ENCODE peak calls at places on chromosomes 2 and 18, in nine cellular contexts. N is CD8-positive, alpha-beta T cell; X is H9; O is heart right ventricle; Q is neuronal stem cell; G is colonic mucosa; U is kidney; P is upper lobe of right lung; M is OCI-LY7. V is an unnamed sample. For H3K4me1, the result is how much of the 10 kb centered on the place peaks cover.

GRCh38 chr2:41937921-41938708 is 109.7 kb upstream of the PKDCC start:
- DNase-seq in M (no peak), Q (no peak), P (no peak), X (peak), G (no peak), U (no peak), N (no peak), O (peak), V (no peak)

GRCh38 chr2:10569460-10569859 is 120.3 kb downstream of the NOL10 start:
- DNase-seq in G (no peak), M (no peak), O (no peak), Q (no peak), P (no peak), U (no peak), N (no peak), X (no peak), V (no peak)

GRCh38 chr2:140117371-140117770 is 1337.2 kb upstream of the NXPH2 start:
- DNase-seq in N (no peak), G (no peak), Q (no peak), M (no peak), X (no peak), P (no peak), U (no peak), O (no peak), V (no peak)

GRCh38 chr2:178188466-178188865 is 5.8 kb upstream of the OSBPL6 start:
- DNase-seq in U (no peak), Q (no peak), M (no peak), O (no peak), P (no peak), N (no peak), G (no peak), X (no peak), V (no peak)

GRCh38 chr18:66813138-66813537 is 209.2 kb upstream of the CDH19 start:
- DNase-seq in N (no peak), Q (no peak), M (no peak), U (no peak), O (no peak), X (no peak), G (no peak), P (no peak), V (no peak)

GRCh38 chr2:19114754-19115231 is 243.6 kb downstream of the OSR1 start:
- DNase-seq in U (no peak), Q (no peak), M (no peak), N (no peak), G (no peak), X (no peak), O (peak), P (no peak), V (no peak)

GRCh38 chr2:239310401-239311061 is 90.3 kb downstream of the HDAC4 start:
- DNase-seq in X (peak), U (no peak), G (no peak), O (no peak), P (peak), M (no peak), N (no peak), Q (no peak), V (peak)

GRCh38 chr2:23404426-23404825 is 19.4 kb downstream of the KLHL29 start:
- DNase-seq in M (peak), G (peak), P (no peak), O (no peak), X (peak), N (no peak), U (no peak), Q (no peak), V (peak)

GRCh38 chr2:216624251-216624650 is 9.0 kb upstream of the IGFBP2 start:
- DNase-seq in Q (no peak), U (no peak), N (no peak), O (no peak), M (no peak), X (no peak), G (no peak), P (no peak), V (no peak)

GRCh38 chr2:46971914-46972313 is 56.3 kb upstream of the MCFD2 start:
- DNase-seq in U (no peak), N (no peak), G (no peak), M (no peak), X (no peak), P (no peak), O (no peak), Q (no peak), V (no peak)

GRCh38 chr2:35731674-35732073 is 623.9 kb upstream of the CRIM1 start:
- DNase-seq in O (no peak), Q (no peak), M (no peak), G (no peak), X (no peak), U (no peak), P (no peak), N (no peak), V (no peak)

GRCh38 chr2:55839182-55839819 is 84.3 kb downstream of the EFEMP1 start:
- DNase-seq in O (no peak), X (no peak), G (peak), P (no peak), U (no peak), Q (no peak), M (no peak), N (no peak), V (no peak)

GRCh38 chr2:113694438-113694837 is 62.0 kb downstream of the SLC35F5 start:
- DNase-seq in X (no peak), O (no peak), Q (no peak), G (no peak), U (no peak), N (no peak), P (no peak), M (no peak), V (no peak)

GRCh38 chr2:222248818-222249217 is 50.0 kb downstream of the PAX3 start:
- DNase-seq in N (no peak), M (no peak), U (no peak), O (no peak), G (no peak), X (no peak), Q (no peak), P (no peak), V (no peak)

GRCh38 chr2:157990173-157990572 is 111.5 kb upstream of the UPP2 start:
- DNase-seq in P (no peak), X (no peak), O (no peak), N (no peak), M (no peak), U (no peak), G (no peak), Q (peak), V (no peak)

GRCh38 chr18:12307871-12308385 is at the start of gene TUBB6:
- DNase-seq in G (peak), U (peak), X (peak), N (no peak), M (no peak), O (peak), Q (peak), P (peak), V (peak)

GRCh38 chr2:67649331-67650071 is 252.4 kb downstream of the ETAA1 start:
- DNase-seq in G (peak), X (no peak), P (no peak), N (no peak), M (no peak), Q (no peak), O (peak), U (peak), V (no peak)

GRCh38 chr2:2763351-2763997 is 432.4 kb upstream of the MYT1L start:
- DNase-seq in O (no peak), U (no peak), X (no peak), G (no peak), P (no peak), N (no peak), Q (no peak), M (no peak), V (peak)

GRCh38 chr2:213188971-213189899 is 37.8 kb upstream of the IKZF2 start:
- DNase-seq in G (no peak), Q (peak), X (peak), P (no peak), U (no peak), O (no peak), N (no peak), M (no peak), V (no peak)

GRCh38 chr2:71791501-71792135 is 338.3 kb downstream of the DYSF start:
- DNase-seq in P (no peak), X (no peak), Q (no peak), N (no peak), G (no peak), U (no peak), O (no peak), M (no peak), V (peak)

GRCh38 chr18:22856870-22857269 is 76.3 kb upstream of the RBBP8 start:
- DNase-seq in N (no peak), G (no peak), O (no peak), Q (no peak), X (peak), P (no peak), M (no peak), U (no peak), V (no peak)

GRCh38 chr2:10283106-10284062 is 19.3 kb upstream of the HPCAL1 start:
- DNase-seq in G (no peak), O (no peak), N (no peak), X (no peak), Q (peak), M (no peak), U (peak), P (peak), V (no peak)

GRCh38 chr18:68181956-68182355 is 533.0 kb downstream of the TMX3 start:
- DNase-seq in U (no peak), X (no peak), O (no peak), P (no peak), N (no peak), G (no peak), Q (no peak), M (no peak), V (no peak)

GRCh38 chr2:232689152-232689910 is 7.8 kb upstream of the GIGYF2 start:
- DNase-seq in U (no peak), G (no peak), N (no peak), Q (no peak), O (peak), P (peak), M (no peak), X (no peak), V (peak)

GRCh38 chr2:231682546-231683291 is 25.6 kb upstream of the PTMA start:
- DNase-seq in Q (no peak), P (no peak), O (no peak), X (no peak), G (no peak), N (no peak), U (no peak), M (peak), V (peak)

GRCh38 chr2:172623249-172623965 is 67.5 kb downstream of the PDK1 start:
- DNase-seq in G (no peak), U (no peak), X (no peak), P (no peak), O (no peak), M (no peak), Q (no peak), N (no peak), V (no peak)

GRCh38 chr2:53512071-53512841 is 255.3 kb upstream of the CHAC2 start:
- DNase-seq in P (no peak), U (no peak), G (no peak), Q (no peak), M (no peak), O (no peak), N (no peak), X (no peak), V (no peak)

GRCh38 chr2:45993476-45993991 is 303.7 kb upstream of the EPAS1 start:
- DNase-seq in N (peak), U (peak), Q (peak), O (no peak), X (peak), P (no peak), M (peak), G (peak), V (no peak)

GRCh38 chr2:3492951-3493609 is 26.3 kb downstream of the ADI1 start:
- DNase-seq in O (no peak), M (no peak), N (no peak), Q (no peak), X (no peak), G (no peak), U (no peak), P (peak), V (no peak)

GRCh38 chr18:48958951-48959350 is 8.2 kb upstream of the SMAD7 start:
- DNase-seq in M (no peak), Q (no peak), P (no peak), N (no peak), O (no peak), U (no peak), G (no peak), X (no peak), V (no peak)
- H3K4me1 ChIP-seq in M (under half), Q (under half), P (under half), N (under half), O (under half), U (under half), G (under half), X (under half), V (under half)

DNA sequence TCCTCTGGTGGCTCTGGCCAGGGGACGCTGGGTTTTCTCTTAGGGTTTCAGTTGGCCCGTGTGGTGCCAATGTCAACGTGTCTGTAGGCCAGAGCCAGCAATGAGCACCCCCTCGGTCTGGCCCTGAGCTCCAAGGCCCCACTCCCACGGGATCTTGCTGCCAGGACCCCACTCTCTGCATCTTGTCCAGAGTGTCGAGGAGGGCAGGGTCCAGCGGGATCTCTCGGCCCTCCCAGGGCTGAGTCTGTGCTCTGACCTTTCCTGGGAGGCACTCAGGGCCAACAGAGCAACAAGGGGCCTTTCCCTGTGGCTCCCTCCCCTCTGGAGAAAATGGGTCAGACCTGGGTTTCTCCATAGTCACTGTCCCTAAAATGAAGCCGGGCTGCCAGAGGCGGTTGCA is 97.6 kb downstream of the RTP5 start:
- DNase-seq in G (no peak), O (no peak), P (no peak), N (no peak), U (no peak), X (no peak), M (no peak), Q (no peak), V (peak)
- H3K4me1 ChIP-seq in G (under half), O (under half), P (under half), N (under half), U (under half), X (under half), M (half or more), Q (under half), V (under half)

GRCh38 chr2:237689569-237690131 is 62.3 kb downstream of the LRRFIP1 start:
- DNase-seq in P (peak), Q (no peak), X (no peak), M (no peak), G (peak), O (peak), N (no peak), U (peak), V (peak)
- H3K4me1 ChIP-seq in P (half or more), Q (under half), X (under half), M (under half), G (under half), O (half or more), N (half or more), U (under half), V (half or more)

GRCh38 chr2:9232886-9233285 is 26.3 kb downstream of the ASAP2 start:
- DNase-seq in P (no peak), N (no peak), X (no peak), Q (no peak), O (no peak), M (no peak), G (no peak), U (no peak), V (no peak)

GRCh38 chr2:9232166-9232479 is 25.5 kb downstream of the ASAP2 start:
- DNase-seq in P (no peak), N (no peak), U (no peak), O (no peak), M (no peak), Q (no peak), G (no peak), X (peak), V (no peak)

GRCh38 chr2:9230881-9231280 is 24.3 kb downstream of the ASAP2 start:
- DNase-seq in P (no peak), N (no peak), X (no peak), M (no peak), G (no peak), O (no peak), Q (no peak), U (peak), V (no peak)

GRCh38 chr2:9230051-9230802 is 23.6 kb downstream of the ASAP2 start:
- DNase-seq in N (no peak), Q (no peak), M (no peak), U (peak), O (peak), X (no peak), G (no peak), P (no peak), V (no peak)

GRCh38 chr2:9231291-9232165 is 24.9 kb downstream of the ASAP2 start:
- DNase-seq in P (no peak), U (peak), M (no peak), G (peak), X (no peak), O (no peak), N (no peak), Q (no peak), V (no peak)
- H3K4me1 ChIP-seq in P (half or more), U (half or more), M (under half), G (under half), X (under half), O (half or more), N (under half), Q (half or more), V (under half)

GRCh38 chr2:105406221-105406620 is 7.4 kb upstream of the FHL2 start:
- DNase-seq in M (no peak), U (no peak), G (no peak), Q (no peak), X (no peak), P (no peak), O (no peak), N (no peak), V (no peak)
- H3K4me1 ChIP-seq in M (under half), U (under half), G (under half), Q (under half), X (under half), P (under half), O (under half), N (under half), V (under half)

DNA sequence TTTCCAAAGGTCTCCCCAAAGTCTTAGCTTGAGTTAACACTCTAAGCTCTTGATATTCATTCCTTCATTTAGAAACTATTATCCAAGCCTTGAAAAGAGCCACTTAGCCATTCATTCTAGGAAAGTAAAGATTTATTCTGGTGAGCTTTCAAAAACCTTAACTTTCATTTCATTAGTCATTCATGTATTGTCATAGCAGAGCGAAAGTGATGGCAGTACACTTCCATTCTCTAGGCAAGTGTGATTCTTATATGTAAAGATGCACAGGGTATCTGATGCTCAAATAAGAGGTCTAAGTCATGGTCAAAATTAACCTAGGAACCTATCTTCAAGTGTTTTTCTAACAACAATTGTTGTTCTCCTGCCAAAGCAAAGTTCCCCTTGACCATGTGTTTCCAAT is 553.0 kb upstream of the FANCL start:
- DNase-seq in P (no peak), U (no peak), N (no peak), O (no peak), Q (no peak), M (no peak), X (no peak), G (no peak), V (no peak)
- H3K4me1 ChIP-seq in P (under half), U (under half), N (under half), O (under half), Q (under half), M (under half), X (under half), G (under half), V (under half)

DNA sequence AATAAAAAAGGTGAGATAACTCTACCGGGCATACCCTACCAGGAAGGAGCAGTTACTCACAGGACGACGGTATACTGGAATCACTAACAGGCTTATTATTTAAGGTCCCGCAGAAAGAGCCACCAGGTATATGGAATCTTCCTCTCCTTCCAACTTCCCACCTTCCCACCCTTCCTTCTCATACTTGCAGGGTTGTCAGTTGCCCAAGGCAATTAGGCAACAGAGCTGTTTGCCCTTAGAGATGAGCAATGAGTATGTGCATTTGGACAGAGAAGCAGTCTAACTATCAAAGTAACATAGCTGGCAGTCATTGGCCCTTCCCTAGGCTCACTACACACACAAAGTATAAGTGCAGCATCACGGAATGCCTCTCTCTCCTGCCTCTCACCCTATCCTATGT is 32.1 kb upstream of the EVA1A start:
- DNase-seq in X (no peak), P (no peak), O (no peak), N (no peak), Q (no peak), M (no peak), G (no peak), U (no peak), V (no peak)
- H3K4me1 ChIP-seq in X (under half), P (under half), O (under half), N (under half), Q (under half), M (under half), G (under half), U (under half), V (under half)

GRCh38 chr18:9826666-9827065 is 59.1 kb upstream of the TXNDC2 start:
- DNase-seq in U (no peak), X (no peak), Q (no peak), G (no peak), P (no peak), N (no peak), M (no peak), O (no peak), V (no peak)

GRCh38 chr18:9824474-9824832 is 61.3 kb upstream of the TXNDC2 start:
- DNase-seq in G (peak), X (no peak), P (no peak), Q (no peak), O (no peak), N (no peak), M (no peak), U (no peak), V (no peak)

GRCh38 chr18:9823805-9824473 is 61.8 kb upstream of the TXNDC2 start:
- DNase-seq in O (no peak), X (no peak), M (no peak), Q (no peak), N (no peak), G (peak), P (no peak), U (no peak), V (no peak)

GRCh38 chr18:9825571-9826073 is 60.2 kb upstream of the TXNDC2 start:
- DNase-seq in X (no peak), N (no peak), M (peak), O (no peak), P (no peak), G (peak), Q (no peak), U (no peak), V (no peak)

DNA sequence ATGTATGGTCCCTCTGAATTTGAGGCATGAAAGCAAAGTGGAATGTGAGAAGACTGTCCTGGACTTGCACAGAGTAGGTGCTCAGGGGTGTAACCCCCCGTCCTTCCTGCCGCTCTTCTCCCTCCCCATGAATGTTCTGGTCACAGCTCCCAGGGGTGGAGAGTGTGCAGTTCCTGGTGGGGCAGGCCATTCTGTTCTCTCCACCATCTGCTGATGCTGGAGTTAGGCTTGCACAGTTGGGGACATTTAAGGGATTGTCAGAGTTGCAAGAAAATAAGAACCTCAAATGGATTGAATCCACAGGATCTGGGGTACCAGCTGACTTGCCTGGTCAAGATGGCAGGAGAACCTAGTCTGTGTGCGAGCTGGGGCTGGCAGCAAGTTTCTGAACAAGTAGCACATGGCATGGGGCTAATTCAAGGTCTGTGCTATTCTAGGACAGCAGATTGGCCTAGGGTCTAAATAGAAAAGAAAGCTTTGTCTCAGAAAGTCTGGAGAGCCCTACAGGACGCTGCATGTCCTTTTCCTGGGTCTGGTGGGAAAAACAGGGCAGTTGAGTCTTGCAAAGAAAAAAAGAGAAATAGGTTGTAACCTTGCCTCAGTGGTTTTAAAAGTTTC is 60.8 kb upstream of the TXNDC2 start:
- DNase-seq in Q (no peak), N (no peak), U (no peak), G (peak), M (no peak), O (no peak), X (no peak), P (no peak), V (no peak)
- H3K4me1 ChIP-seq in Q (under half), N (under half), U (under half), G (under half), M (under half), O (under half), X (under half), P (under half), V (under half)

V was measured in spleen.